ENCODE peak calls at places on chromosomes 11 and 22, in six cellular contexts. R, Z, J, L, X and M are unnamed samples.

GRCh38 chr22:49031746-49032330 is 795.8 kb downstream of the BRD1 start:
- DNase-seq in R (no peak), Z (no peak), J (no peak), L (no peak), X (no peak), M (no peak)

GRCh38 chr11:35629914-35630313 is 11.7 kb downstream of the FJX1 start:
- DNase-seq in R (no peak), Z (no peak), J (no peak), L (peak), X (peak), M (peak)

GRCh38 chr11:90823446-90823845 is 600.6 kb upstream of the CHORDC1 start:
- DNase-seq in R (no peak), Z (no peak), J (no peak), L (no peak), X (peak), M (no peak)

GRCh38 chr11:126978155-126978554 is 22.4 kb downstream of the KIRREL3 start:
- DNase-seq in R (peak), Z (peak), J (no peak), L (no peak), X (peak), M (no peak)

GRCh38 chr11:67732045-67732787 is 57.8 kb upstream of the ALDH3B2 start:
- DNase-seq in R (no peak), Z (peak), J (no peak), L (no peak), X (peak), M (no peak)

GRCh38 chr11:111253630-111254029 is 8.1 kb downstream of the POU2AF2 start:
- DNase-seq in R (no peak), Z (no peak), J (no peak), L (no peak), X (no peak), M (no peak)

GRCh38 chr22:36829370-36830002 is 12.7 kb upstream of the PVALB start:
- DNase-seq in R (no peak), Z (no peak), J (no peak), L (no peak), X (no peak), M (no peak)

GRCh38 chr11:65298655-65299179 is 15.9 kb upstream of the CDC42EP2 start:
- DNase-seq in R (no peak), Z (no peak), J (no peak), L (peak), X (no peak), M (peak)

DNA sequence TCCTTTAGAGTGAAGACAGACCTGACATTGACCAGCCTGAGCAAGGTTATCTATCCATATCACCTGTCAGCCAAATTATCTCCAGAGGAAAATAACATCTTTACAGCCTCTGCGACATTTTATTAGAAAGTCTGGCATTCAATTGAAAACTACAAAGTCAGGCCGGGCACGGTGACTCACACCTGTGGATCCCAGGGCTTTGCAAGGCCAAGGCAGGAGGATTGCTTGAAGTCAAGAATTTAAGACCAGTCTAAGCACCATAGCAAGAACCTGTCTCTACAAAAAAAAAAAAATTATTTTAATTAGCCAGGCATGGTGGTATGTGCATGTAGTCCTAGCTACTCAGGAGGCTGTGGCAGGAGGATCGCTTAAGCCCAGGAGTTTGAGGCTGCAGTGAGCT is 141.6 kb downstream of the RCN1 start:
- DNase-seq in R (no peak), Z (no peak), J (no peak), L (no peak), X (peak), M (no peak)
- H4K91ac ChIP-seq in R (no peak), Z (no peak), J (no peak), L (no peak), X (no peak), M (no peak)

GRCh38 chr11:77789061-77789730 is 31.3 kb downstream of the RSF1 start:
- DNase-seq in R (no peak), Z (no peak), J (no peak), L (no peak), X (no peak), M (no peak)
- H4K91ac ChIP-seq in R (no peak), Z (no peak), J (no peak), L (no peak), X (no peak), M (no peak)

GRCh38 chr11:108775324-108775723 is 110.5 kb downstream of the DDX10 start:
- DNase-seq in R (no peak), Z (no peak), J (no peak), L (no peak), X (peak), M (no peak)

GRCh38 chr11:108768964-108769363 is 104.1 kb downstream of the DDX10 start:
- DNase-seq in R (no peak), Z (no peak), J (no peak), L (no peak), X (no peak), M (no peak)

GRCh38 chr11:108768370-108768769 is 103.5 kb downstream of the DDX10 start:
- DNase-seq in R (no peak), Z (no peak), J (no peak), L (peak), X (no peak), M (peak)

GRCh38 chr11:108774037-108774436 is 109.2 kb downstream of the DDX10 start:
- DNase-seq in R (no peak), Z (no peak), J (no peak), L (no peak), X (no peak), M (no peak)
- H4K91ac ChIP-seq in R (no peak), Z (no peak), J (peak), L (no peak), X (no peak), M (no peak)

GRCh38 chr11:57109331-57109730 is 72.4 kb upstream of the LRRC55 start:
- DNase-seq in R (no peak), Z (no peak), J (no peak), L (no peak), X (no peak), M (no peak)

GRCh38 chr11:57100638-57101312 is 81.0 kb upstream of the LRRC55 start:
- DNase-seq in R (no peak), Z (no peak), J (no peak), L (no peak), X (no peak), M (no peak)

GRCh38 chr11:57103899-57104605 is 77.7 kb upstream of the LRRC55 start:
- DNase-seq in R (no peak), Z (no peak), J (no peak), L (no peak), X (no peak), M (no peak)
- H4K91ac ChIP-seq in R (no peak), Z (no peak), J (no peak), L (no peak), X (no peak), M (no peak)

GRCh38 chr11:6656936-6657335 is 1.3 kb upstream of the DCHS1 start:
- DNase-seq in R (no peak), Z (no peak), J (no peak), L (no peak), X (no peak), M (no peak)
- H4K91ac ChIP-seq in R (no peak), Z (no peak), J (no peak), L (no peak), X (no peak), M (peak)

GRCh38 chr11:47723041-47723440 is 7.9 kb upstream of the AGBL2 start:
- DNase-seq in R (no peak), Z (no peak), J (no peak), L (no peak), X (peak), M (no peak)

GRCh38 chr11:47724041-47724729 is 9.0 kb upstream of the AGBL2 start:
- DNase-seq in R (no peak), Z (no peak), J (no peak), L (peak), X (peak), M (peak)

GRCh38 chr11:47731466-47731865 is 16.3 kb upstream of the AGBL2 start:
- DNase-seq in R (no peak), Z (no peak), J (peak), L (no peak), X (no peak), M (no peak)

GRCh38 chr11:47725445-47726442 is 10.6 kb upstream of the AGBL2 start:
- DNase-seq in R (no peak), Z (no peak), J (no peak), L (no peak), X (peak), M (peak)

GRCh38 chr11:47726878-47727514 is 11.8 kb upstream of the AGBL2 start:
- DNase-seq in R (no peak), Z (no peak), J (no peak), L (no peak), X (no peak), M (no peak)
- H4K91ac ChIP-seq in R (no peak), Z (no peak), J (no peak), L (no peak), X (no peak), M (no peak)